ENCODE peak calls at places on chromosomes 2 and 18, in ten cellular contexts. T is K562, M is GM12891, C is upper lobe of left lung, K is HCT116, Z is H1, U is SK-N-MC, E is suprapubic skin, R is GM12892, V is prostate gland. G is an unnamed sample.

GRCh38 chr2:142582317-142582716 is 295.1 kb upstream of the KYNU start:
- DNase-seq in K (no peak), U (no peak), E (no peak), V (no peak), M (no peak), Z (no peak), R (no peak), T (no peak), C (no peak), G (no peak)

GRCh38 chr2:175439416-175439815 is 257.9 kb upstream of the ATP5MC3 start:
- DNase-seq in E (no peak), K (no peak), C (no peak), V (no peak), U (no peak), T (no peak), M (no peak), Z (no peak), R (no peak), G (no peak)

GRCh38 chr2:223585691-223586090 is 16.5 kb downstream of the SCG2 start:
- DNase-seq in M (no peak), Z (no peak), R (no peak), U (no peak), T (no peak), E (no peak), K (no peak), C (no peak), V (no peak), G (no peak)

GRCh38 chr2:218261424-218262273 is 834 bp downstream of the GPBAR1 start:
- DNase-seq in R (no peak), M (no peak), C (no peak), K (no peak), U (no peak), T (no peak), V (no peak), E (peak), Z (no peak), G (no peak)

GRCh38 chr2:133643822-133644221 is 75.6 kb upstream of the NCKAP5 start:
- DNase-seq in R (no peak), K (no peak), U (no peak), E (no peak), M (no peak), C (no peak), T (no peak), V (no peak), Z (no peak), G (no peak)

GRCh38 chr2:74146929-74147728 is 583 bp downstream of the BOLA3 start:
- DNase-seq in T (no peak), K (no peak), C (no peak), E (no peak), R (peak), Z (no peak), M (peak), V (no peak), U (no peak), G (no peak)

GRCh38 chr18:29184654-29185053 is 1007.7 kb upstream of the CDH2 start:
- DNase-seq in M (no peak), T (no peak), U (no peak), R (no peak), K (no peak), C (no peak), V (no peak), Z (no peak), E (no peak), G (no peak)

GRCh38 chr18:63356272-63356896 is 10.6 kb downstream of the KDSR start:
- DNase-seq in K (no peak), R (no peak), U (no peak), V (no peak), E (no peak), C (no peak), M (no peak), T (no peak), Z (no peak), G (no peak)

GRCh38 chr2:10779776-10780490 is 32.7 kb downstream of the PDIA6 start:
- DNase-seq in E (no peak), M (no peak), K (no peak), R (no peak), U (no peak), C (peak), V (no peak), Z (no peak), T (no peak), G (peak)

GRCh38 chr2:97664636-97664970 is 759 bp upstream of the ACTR1B start:
- DNase-seq in V (no peak), K (peak), T (no peak), M (no peak), R (no peak), U (no peak), C (no peak), E (no peak), Z (no peak), G (no peak)

GRCh38 chr2:229419158-229419557 is 148.1 kb upstream of the PID1 start:
- DNase-seq in T (no peak), U (no peak), E (no peak), R (no peak), K (no peak), Z (no peak), M (no peak), V (no peak), C (no peak), G (no peak)

GRCh38 chr2:96815326-96816126 is 542 bp upstream of the CNNM3 start:
- DNase-seq in U (no peak), M (no peak), C (no peak), V (peak), Z (no peak), K (no peak), E (no peak), T (no peak), R (no peak), G (peak)

GRCh38 chr18:35890323-35890722 is 82.2 kb upstream of the RMP24 start:
- DNase-seq in V (no peak), T (no peak), R (no peak), E (no peak), Z (no peak), K (no peak), U (no peak), C (no peak), M (no peak), G (no peak)

GRCh38 chr18:34283506-34283905 is 58.8 kb upstream of the NOL4 start:
- DNase-seq in K (no peak), V (no peak), R (no peak), U (no peak), M (no peak), Z (no peak), C (no peak), T (no peak), E (no peak), G (no peak)

GRCh38 chr2:47159627-47160026 is 4.5 kb upstream of the STPG4 start:
- DNase-seq in K (no peak), R (no peak), U (no peak), T (no peak), V (no peak), C (no peak), E (no peak), M (no peak), Z (no peak), G (no peak)

GRCh38 chr18:12531747-12532146 is 124.0 kb downstream of the PRELID3A start:
- DNase-seq in U (no peak), C (no peak), V (no peak), E (no peak), M (no peak), K (no peak), Z (no peak), T (no peak), R (no peak), G (no peak)

GRCh38 chr2:109129356-109129920 is 433 bp downstream of the SH3RF3 start:
- DNase-seq in R (peak), K (no peak), M (peak), T (no peak), C (peak), E (no peak), U (no peak), Z (no peak), V (no peak), G (peak)

GRCh38 chr2:226794751-226795171 is 4.9 kb downstream of the IRS1 start:
- DNase-seq in C (no peak), V (peak), T (no peak), M (no peak), U (no peak), Z (no peak), K (no peak), R (no peak), E (no peak), G (no peak)

GRCh38 chr2:96542357-96542977 is 5.9 kb downstream of the ARID5A start:
- DNase-seq in M (no peak), E (no peak), R (no peak), C (no peak), K (no peak), T (no peak), V (no peak), U (no peak), Z (no peak), G (peak)

GRCh38 chr2:188444106-188444835 is 152.6 kb downstream of the GULP1 start:
- DNase-seq in T (no peak), M (no peak), U (no peak), K (no peak), C (no peak), V (no peak), Z (no peak), R (no peak), E (no peak), G (no peak)

GRCh38 chr18:24427484-24427883 is 1.0 kb downstream of the IMPACT start:
- DNase-seq in K (no peak), M (no peak), V (no peak), T (no peak), R (no peak), U (no peak), C (no peak), E (no peak), Z (no peak), G (no peak)

GRCh38 chr2:206979922-206980321 is 40.6 kb downstream of the CPO start:
- DNase-seq in C (no peak), T (no peak), M (no peak), K (no peak), Z (no peak), U (no peak), E (no peak), V (no peak), R (no peak), G (no peak)

GRCh38 chr18:13159579-13159978 is 59.0 kb upstream of the LDLRAD4 start:
- DNase-seq in V (no peak), Z (no peak), E (no peak), U (peak), K (peak), M (peak), R (no peak), T (peak), C (no peak), G (no peak)

GRCh38 chr18:57561728-57562423 is 24.6 kb downstream of the FECH start:
- DNase-seq in R (peak), Z (no peak), E (no peak), C (no peak), M (no peak), T (peak), K (peak), U (peak), V (no peak), G (no peak)

GRCh38 chr2:40451926-40452605 is at the start of gene SLC8A1:
- DNase-seq in R (peak), M (peak), T (no peak), K (no peak), Z (no peak), C (peak), V (no peak), E (no peak), U (no peak), G (peak)

GRCh38 chr2:229201522-229201921 is 69.6 kb downstream of the PID1 start:
- DNase-seq in K (no peak), V (no peak), Z (no peak), U (no peak), R (no peak), M (no peak), C (no peak), T (no peak), E (no peak), G (no peak)

GRCh38 chr2:227805578-227805977 is 8.1 kb upstream of the CCL20 start:
- DNase-seq in R (no peak), T (no peak), K (no peak), E (no peak), V (no peak), U (no peak), M (no peak), C (no peak), Z (no peak), G (no peak)

GRCh38 chr2:54226224-54226623 is 29.8 kb downstream of the TSPYL6 start:
- DNase-seq in C (no peak), R (no peak), V (no peak), T (no peak), K (no peak), E (no peak), U (no peak), M (no peak), Z (no peak), G (no peak)

GRCh38 chr18:40159141-40160017 is 1795.7 kb upstream of the PIK3C3 start:
- DNase-seq in T (no peak), U (peak), V (no peak), C (no peak), R (no peak), Z (no peak), M (no peak), K (peak), E (no peak), G (no peak)

GRCh38 chr2:225894240-225894980 is 494.9 kb downstream of the NYAP2 start:
- DNase-seq in U (no peak), C (no peak), Z (no peak), R (no peak), K (peak), T (no peak), E (no peak), M (no peak), V (no peak), G (no peak)

GRCh38 chr2:201969938-201970785 is 63.5 kb upstream of the FZD7 start:
- DNase-seq in C (no peak), T (no peak), Z (no peak), E (no peak), M (no peak), R (no peak), U (no peak), V (no peak), K (no peak), G (no peak)

GRCh38 chr2:100008960-100009359 is 133.4 kb downstream of the AFF3 start:
- DNase-seq in Z (no peak), V (no peak), U (no peak), R (no peak), C (no peak), K (no peak), T (no peak), M (no peak), E (no peak), G (no peak)

GRCh38 chr2:230665263-230665691 is 47.4 kb upstream of the CAB39 start:
- DNase-seq in K (no peak), R (no peak), M (no peak), U (no peak), E (no peak), C (no peak), V (no peak), T (no peak), Z (no peak), G (no peak)

GRCh38 chr2:26477911-26478253 is at the start of gene OTOF:
- DNase-seq in Z (no peak), U (no peak), M (no peak), K (no peak), C (no peak), E (no peak), V (no peak), R (no peak), T (no peak), G (no peak)

GRCh38 chr18:79877163-79878091 is 74.0 kb downstream of the SLC66A2 start:
- DNase-seq in V (no peak), R (no peak), K (no peak), E (peak), Z (no peak), T (no peak), C (peak), M (peak), U (no peak), G (peak)

GRCh38 chr2:214529021-214529420 is 118.2 kb downstream of the VWC2L start:
- DNase-seq in K (no peak), E (no peak), U (no peak), Z (no peak), R (no peak), T (no peak), M (no peak), V (no peak), C (no peak), G (no peak)

GRCh38 chr18:24003903-24004640 is 10.5 kb upstream of the TTC39C start:
- DNase-seq in V (no peak), E (no peak), M (no peak), Z (no peak), R (no peak), T (no peak), K (no peak), C (no peak), U (no peak), G (no peak)

GRCh38 chr18:10661333-10661732 is 135.5 kb downstream of the NAPG start:
- DNase-seq in M (no peak), E (no peak), R (no peak), V (no peak), Z (no peak), K (no peak), T (no peak), C (no peak), U (no peak), G (no peak)

DNA sequence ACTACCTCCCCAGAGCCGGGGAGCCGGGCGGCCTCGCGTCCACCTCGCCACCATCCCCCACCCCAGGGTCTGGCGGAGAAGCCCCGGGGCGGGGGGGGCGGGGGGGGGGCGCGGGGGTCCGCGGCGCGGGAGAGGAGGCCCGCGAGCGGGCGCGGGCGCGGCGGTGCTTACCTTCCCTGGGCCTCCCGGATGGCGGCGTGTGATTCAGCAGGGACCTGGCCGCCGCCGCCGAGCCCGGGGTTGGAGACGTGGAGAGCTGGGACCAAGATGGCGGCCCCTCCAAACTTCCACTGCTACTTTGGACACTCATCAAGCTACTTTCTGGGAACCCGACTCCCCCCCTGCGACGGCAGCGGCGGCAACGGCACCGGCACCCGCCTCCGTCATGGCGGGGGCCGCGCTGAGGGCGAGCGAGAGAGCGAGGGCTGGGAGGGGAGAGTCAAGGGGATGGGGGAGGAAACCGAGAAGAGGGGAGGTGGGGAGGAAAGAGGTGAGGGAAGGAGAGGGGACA is 519 bp downstream of the TLK1 start:
- DNase-seq in T (peak), U (no peak), V (peak), M (peak), E (peak), K (peak), Z (no peak), C (peak), R (peak), G (peak)
- TF ChIP-seq POLR2AphosphoS5 in T (no peak), U (peak), V (no peak), M (no peak), E (no peak), K (no peak), Z (no peak), C (no peak), R (no peak), G (no peak)

GRCh38 chr2:204692790-204693189 is 147.5 kb downstream of the PARD3B start:
- DNase-seq in Z (no peak), M (no peak), R (no peak), T (no peak), V (no peak), K (no peak), U (no peak), C (no peak), E (no peak), G (no peak)

GRCh38 chr2:204695506-204695905 is 150.2 kb downstream of the PARD3B start:
- DNase-seq in T (no peak), U (no peak), R (no peak), K (no peak), V (no peak), M (no peak), E (no peak), C (no peak), Z (no peak), G (no peak)

GRCh38 chr2:204696124-204696523 is 150.8 kb downstream of the PARD3B start:
- DNase-seq in T (no peak), Z (no peak), E (no peak), M (no peak), C (no peak), R (no peak), K (no peak), U (no peak), V (no peak), G (no peak)

GRCh38 chr2:204693262-204693661 is 148.0 kb downstream of the PARD3B start:
- DNase-seq in E (no peak), U (no peak), Z (no peak), V (no peak), R (no peak), M (no peak), C (no peak), T (no peak), K (no peak), G (no peak)

GRCh38 chr2:204691911-204692510 is 146.7 kb downstream of the PARD3B start:
- DNase-seq in M (no peak), R (no peak), U (peak), T (peak), V (peak), Z (peak), E (peak), K (peak), C (no peak), G (no peak)
- TF ChIP-seq POLR2AphosphoS5 in M (no peak), R (no peak), U (no peak), T (no peak), V (no peak), Z (no peak), E (no peak), K (no peak), C (no peak), G (no peak)

DNA sequence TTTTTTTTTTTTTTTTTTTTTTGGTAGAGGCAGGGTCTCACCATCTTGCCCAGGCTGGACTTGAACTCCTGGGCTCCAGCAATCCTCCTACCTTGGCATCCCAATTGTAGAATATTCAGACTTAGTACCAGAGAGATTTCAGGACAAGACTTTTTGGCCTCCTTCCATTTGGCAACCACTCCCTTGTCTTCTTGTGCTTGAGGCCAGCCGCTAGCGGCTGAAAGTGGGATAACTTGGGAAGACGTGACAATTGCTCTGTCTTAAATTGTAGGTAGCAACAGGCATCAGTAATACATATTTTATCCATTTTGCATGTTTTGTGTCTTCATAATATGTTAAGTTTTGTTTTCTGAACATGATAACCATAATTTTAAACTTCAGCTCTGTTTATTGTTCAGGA is 53.3 kb upstream of the TTN start:
- DNase-seq in U (no peak), C (no peak), V (no peak), T (no peak), K (no peak), E (no peak), M (no peak), R (no peak), Z (no peak), G (no peak)
- TF ChIP-seq POLR2AphosphoS5 in U (no peak), C (no peak), V (no peak), T (no peak), K (no peak), E (no peak), M (no peak), R (no peak), Z (no peak), G (no peak)

GRCh38 chr2:204357175-204357695 is 188.0 kb upstream of the PARD3B start:
- DNase-seq in T (no peak), U (no peak), E (no peak), M (no peak), K (no peak), Z (no peak), R (no peak), C (no peak), V (no peak), G (no peak)
- TF ChIP-seq POLR2AphosphoS5 in T (no peak), U (no peak), E (no peak), M (no peak), K (no peak), Z (no peak), R (no peak), C (no peak), V (no peak), G (no peak)